ENCODE peak calls at places on chromosomes 11 and 22, in nine cellular contexts. R is RWPE2, M is upper lobe of right lung, L is A549, H is PC-3, G is uterus, T is HCT116, U is sigmoid colon, P is MM.1S. I is an unnamed sample. For H3K9me3, the result is how much of the 10 kb centered on the place peaks cover.

GRCh38 chr11:32829680-32830412 is at the start of gene PRRG4:
- DNase-seq in G (peak), P (peak), H (peak), L (no peak), U (peak), T (no peak), R (peak), M (peak), I (peak)

GRCh38 chr22:48925450-48925849 is 902.2 kb downstream of the BRD1 start:
- DNase-seq in M (no peak), G (no peak), H (no peak), L (no peak), U (peak), P (no peak), R (no peak), T (no peak), I (no peak)

GRCh38 chr11:82003671-82004148 is 730.0 kb downstream of the FAM181B start:
- DNase-seq in G (no peak), T (no peak), M (no peak), P (no peak), U (no peak), H (no peak), R (no peak), L (no peak), I (peak)

GRCh38 chr11:67032830-67033555 is 10.1 kb downstream of the SYT12 start:
- DNase-seq in G (peak), T (no peak), U (no peak), R (no peak), L (peak), P (no peak), H (peak), M (no peak), I (no peak)

GRCh38 chr11:102280237-102280833 is 36.9 kb upstream of the BIRC3 start:
- DNase-seq in P (no peak), H (no peak), L (no peak), R (no peak), M (no peak), U (no peak), T (no peak), G (no peak), I (no peak)

GRCh38 chr11:4672470-4672869 is 25.2 kb downstream of the OR51E2 start:
- DNase-seq in P (no peak), G (no peak), R (no peak), T (no peak), U (no peak), M (no peak), H (peak), L (no peak), I (no peak)

GRCh38 chr11:134333951-134334350 is 2.2 kb downstream of the GLB1L2 start:
- DNase-seq in U (no peak), G (no peak), H (no peak), T (no peak), R (no peak), M (no peak), P (no peak), L (no peak), I (no peak)

GRCh38 chr11:65743928-65744698 is 23.5 kb upstream of the RNASEH2C start:
- DNase-seq in T (peak), H (peak), P (peak), L (peak), G (no peak), M (no peak), U (no peak), R (no peak), I (peak)

GRCh38 chr11:132220464-132220863 is 850.0 kb downstream of the NTM start:
- DNase-seq in G (no peak), L (no peak), M (no peak), T (no peak), P (no peak), R (no peak), H (no peak), U (no peak), I (peak)

GRCh38 chr11:103829596-103829995 is 206.8 kb upstream of the DDI1 start:
- DNase-seq in L (no peak), M (peak), U (no peak), P (no peak), H (no peak), R (no peak), G (no peak), T (no peak), I (no peak)
- H3K9me3 ChIP-seq in L (under half), M (under half), U (under half), P (under half), H (under half), R (under half), G (under half), T (under half), I (under half)

GRCh38 chr22:42500836-42501179 is 18.8 kb downstream of the RRP7A start:
- DNase-seq in T (no peak), G (peak), R (no peak), H (no peak), M (peak), P (no peak), L (no peak), U (no peak), I (no peak)

DNA sequence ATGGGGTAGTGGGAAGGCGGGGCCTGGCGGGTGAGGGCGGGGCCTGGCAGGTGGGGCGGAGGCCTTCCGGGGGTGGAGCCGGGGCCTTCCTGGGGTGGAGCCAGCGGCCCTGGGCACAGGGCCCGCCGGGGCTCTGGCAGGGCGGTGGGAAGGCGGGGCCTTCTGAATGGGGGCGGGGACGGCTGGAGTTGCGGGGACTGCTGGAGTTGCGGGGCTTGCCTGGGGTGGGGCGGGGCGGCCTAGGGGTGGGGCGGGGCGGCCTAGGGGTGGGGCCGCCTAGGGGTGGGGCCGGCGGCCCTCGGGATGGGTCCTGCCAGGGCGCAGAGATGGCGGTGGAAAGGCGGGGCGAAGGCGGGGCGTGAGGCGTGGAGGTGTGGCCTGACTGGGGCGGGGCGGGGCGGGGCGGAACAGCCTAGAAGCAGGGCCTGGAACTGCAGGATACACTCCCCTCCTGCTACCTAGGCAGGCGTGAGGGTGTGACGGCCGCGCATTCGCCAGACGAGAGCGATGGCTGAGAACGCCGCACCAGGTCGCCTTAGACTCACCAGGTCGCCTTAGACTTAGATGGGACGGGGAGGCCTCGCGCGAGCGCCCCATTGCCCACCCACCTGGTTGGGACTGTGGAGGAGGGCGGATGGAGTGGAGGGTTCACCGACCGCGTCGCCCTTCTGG is 19.3 kb downstream of the RRP7A start:
- DNase-seq in T (peak), M (peak), R (peak), G (peak), P (no peak), H (peak), L (peak), U (peak), I (peak)
- H3K27ac ChIP-seq in T (no peak), M (no peak), R (no peak), G (peak), P (no peak), H (no peak), L (peak), U (peak), I (no peak)

DNA sequence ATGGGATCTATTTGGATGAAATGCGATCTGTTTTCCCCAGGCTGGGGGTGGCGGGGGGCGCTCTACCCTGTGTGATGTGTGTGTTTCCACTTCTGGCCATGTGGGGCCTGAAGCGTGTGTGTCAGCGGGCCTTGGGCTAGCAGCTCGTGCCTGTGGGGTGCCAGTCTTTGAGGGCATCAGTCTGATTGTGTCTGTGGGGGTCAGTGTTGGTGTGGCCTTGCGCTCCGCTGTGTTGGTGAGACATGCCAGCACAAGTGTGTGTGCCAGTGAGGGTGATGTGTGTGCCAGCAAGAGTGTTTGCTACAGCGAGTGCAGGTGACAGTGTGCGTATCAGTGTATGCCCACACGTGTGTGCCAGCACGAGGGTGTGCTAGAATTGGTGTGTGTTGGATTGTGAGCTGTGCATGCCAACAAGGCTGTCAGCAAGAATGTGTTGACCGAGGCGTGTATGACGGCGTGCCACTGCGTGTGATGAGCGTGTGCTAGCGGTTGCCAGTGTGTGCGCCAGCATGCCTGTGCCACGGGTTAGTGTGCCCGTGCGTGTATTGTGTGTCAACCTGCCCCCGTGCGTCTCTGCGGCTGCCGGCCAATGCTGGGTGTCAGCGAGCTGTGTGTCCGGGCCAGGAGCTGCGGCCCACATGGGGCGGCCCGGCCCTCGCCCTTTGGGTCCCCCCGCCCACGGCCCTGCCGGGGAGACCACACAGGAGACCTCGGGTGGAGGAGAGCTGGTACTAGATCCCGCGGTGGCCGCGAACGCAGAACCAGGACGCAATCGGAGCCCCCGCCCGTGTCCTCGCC is 519 bp downstream of the ARRB1 start:
- DNase-seq in L (no peak), R (no peak), P (no peak), H (peak), T (no peak), G (peak), M (peak), U (peak), I (peak)
- TF ChIP-seq CTCF in L (no peak), R (no peak), P (no peak), H (peak), T (peak), G (no peak), M (peak), U (no peak), I (peak)

GRCh38 chr11:21794306-21794705 is 398.6 kb upstream of the ANO5 start:
- DNase-seq in L (no peak), M (no peak), G (no peak), H (peak), P (no peak), R (no peak), T (no peak), U (no peak), I (no peak)

DNA sequence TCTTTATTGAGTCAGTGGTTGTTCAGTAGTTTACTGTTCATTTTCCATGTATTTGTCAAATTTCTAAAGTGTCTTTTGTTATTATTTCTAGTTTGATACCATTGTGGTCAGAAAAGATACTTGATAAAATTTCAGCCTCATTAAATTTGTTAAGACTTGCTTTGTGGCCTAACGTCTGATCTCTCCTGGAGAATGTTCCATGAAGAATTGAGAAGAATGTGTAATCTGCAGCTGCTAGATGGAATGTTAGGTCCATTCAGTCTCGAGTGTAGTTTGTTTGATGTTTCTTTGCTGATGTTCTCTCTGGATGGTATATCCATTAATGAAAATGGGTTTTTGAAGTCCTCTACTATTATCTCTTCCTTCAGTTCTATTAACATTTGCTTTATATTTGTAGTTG is 394.7 kb upstream of the ANO5 start:
- DNase-seq in M (no peak), H (no peak), T (no peak), R (no peak), P (no peak), G (no peak), L (no peak), U (no peak), I (no peak)
- H3K9me3 ChIP-seq in M (under half), H (under half), T (under half), R (under half), P (under half), G (under half), L (under half), U (under half), I (under half)

DNA sequence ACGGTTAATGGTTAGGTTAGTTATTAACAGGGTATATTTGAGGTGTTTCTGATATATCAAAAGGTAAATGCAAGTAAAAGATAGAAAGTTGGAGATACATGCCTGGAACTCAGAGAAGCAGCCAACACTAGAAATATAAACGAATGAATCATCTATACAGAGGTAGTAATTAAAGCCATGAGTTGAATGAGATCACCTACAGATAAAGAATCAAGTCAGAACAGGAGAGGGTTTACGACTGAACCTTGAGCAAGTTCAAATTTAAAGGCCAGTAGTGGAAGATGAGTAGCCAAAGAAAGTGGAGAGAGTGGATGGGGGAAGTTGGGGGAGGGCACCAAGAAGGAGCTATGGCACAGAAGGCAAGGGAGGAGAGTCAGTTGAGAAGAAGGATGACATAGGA is 74.0 kb downstream of the SPON1 start:
- DNase-seq in T (no peak), M (no peak), G (no peak), R (no peak), L (no peak), U (no peak), P (no peak), H (peak), I (no peak)
- H3K27ac ChIP-seq in T (no peak), M (no peak), G (no peak), R (no peak), L (no peak), U (no peak), P (no peak), H (no peak), I (no peak)